ENCODE peak calls at places on chromosomes 1 and 21, in five cellular contexts. Y, W, F, M and C are unnamed samples.

GRCh38 chr1:242847390-242847993 is 323.0 kb upstream of the PLD5 start:
- DNase-seq in Y (no peak), W (no peak), M (no peak), F (no peak), C (no peak)

GRCh38 chr1:177817969-177818872 is 151.6 kb downstream of the SEC16B start:
- DNase-seq in Y (no peak), M (no peak), W (no peak), F (no peak), C (no peak)

GRCh38 chr1:218164930-218165686 is 120.0 kb upstream of the RRP15 start:
- DNase-seq in F (no peak), Y (peak; percentile 62), W (no peak), M (peak; percentile 85), C (no peak)

GRCh38 chr1:182080955-182081582 is 19.6 kb upstream of the ZNF648 start:
- DNase-seq in Y (no peak), W (no peak), F (peak; percentile 48), M (no peak), C (peak; percentile 25)

GRCh38 chr1:244672961-244673695 is 20.2 kb downstream of the DESI2 start:
- DNase-seq in F (no peak), W (no peak), Y (no peak), M (no peak), C (no peak)

GRCh38 chr1:110902820-110903463 is 30.0 kb downstream of the CD53 start:
- DNase-seq in F (no peak), Y (no peak), M (no peak), W (no peak), C (no peak)

GRCh38 chr1:28021064-28021463 is 61.3 kb downstream of the XKR8 start:
- DNase-seq in Y (no peak), W (no peak), M (no peak), F (no peak), C (no peak)

GRCh38 chr1:89088597-89088996 is 23.6 kb upstream of the GBP1 start:
- DNase-seq in W (no peak), F (no peak), M (no peak), Y (no peak), C (no peak)

GRCh38 chr1:81598623-81599022 is 202.1 kb upstream of the ADGRL2 start:
- DNase-seq in F (no peak), W (no peak), M (no peak), Y (no peak), C (no peak)

GRCh38 chr1:109385417-109385816 is 12.3 kb downstream of the SORT1 start:
- DNase-seq in W (no peak), Y (no peak), F (peak; percentile 56), M (no peak), C (no peak)

GRCh38 chr1:178886551-178886950 is 15.7 kb upstream of the ANGPTL1 start:
- DNase-seq in M (no peak), F (no peak), W (no peak), Y (no peak), C (no peak)

GRCh38 chr1:89552481-89553194 is 28.0 kb downstream of the LRRC8B start:
- DNase-seq in Y (no peak), F (peak; percentile 44), W (no peak), M (no peak), C (peak; percentile 18)

GRCh38 chr1:87346130-87346804 is 17.6 kb downstream of the LMO4 start:
- DNase-seq in W (no peak), F (no peak), M (no peak), Y (no peak), C (no peak)

GRCh38 chr1:202700061-202700460 is 10.2 kb downstream of the SYT2 start:
- DNase-seq in W (no peak), F (no peak), M (no peak), Y (no peak), C (no peak)

GRCh38 chr1:16921391-16922185 is at the start of gene CROCC:
- DNase-seq in W (peak; percentile 71), Y (peak; percentile 91), M (no peak), F (peak; percentile 85), C (no peak)

GRCh38 chr1:26696191-26696644 is 403 bp downstream of the ARID1A start:
- DNase-seq in Y (no peak), W (no peak), M (no peak), F (no peak), C (no peak)

GRCh38 chr1:218344814-218345672 is at the start of gene TGFB2:
- DNase-seq in M (peak; percentile 88), W (no peak), F (peak; percentile 51), Y (no peak), C (peak; percentile 73)

GRCh38 chr1:154405762-154406571 is 824 bp downstream of the IL6R start:
- DNase-seq in Y (peak; percentile 67), M (peak; percentile 97), W (peak; percentile 71), F (peak; percentile 75), C (peak; percentile 67)

GRCh38 chr1:17239420-17239819 is 9.5 kb upstream of the PADI3 start:
- DNase-seq in M (no peak), W (no peak), Y (peak; percentile 83), F (peak; percentile 64), C (peak; percentile 88)

GRCh38 chr1:35345439-35345981 is 77.0 kb downstream of the ZMYM4 start:
- DNase-seq in W (no peak), M (no peak), F (no peak), Y (no peak), C (no peak)

GRCh38 chr1:214002060-214002459 is 14.3 kb downstream of the PROX1 start:
- DNase-seq in Y (no peak), M (no peak), W (no peak), F (no peak), C (no peak)

GRCh38 chr1:184152502-184152901 is 101.0 kb downstream of the TSEN15 start:
- DNase-seq in W (no peak), M (peak; percentile 86), Y (no peak), F (peak; percentile 14), C (no peak)

GRCh38 chr1:109438798-109439297 is 12.6 kb upstream of the PSMA5 start:
- DNase-seq in M (no peak), Y (peak; percentile 59), F (peak; percentile 30), W (no peak), C (no peak)

GRCh38 chr1:178093958-178094751 is at the start of gene RASAL2:
- DNase-seq in M (peak; percentile 92), Y (peak; percentile 85), F (peak; percentile 71), W (no peak), C (peak; percentile 56)

GRCh38 chr21:45009616-45010015 is 64.8 kb upstream of the ADARB1 start:
- DNase-seq in W (no peak), F (no peak), Y (no peak), M (no peak), C (no peak)

GRCh38 chr1:155981266-155982088 is 3.1 kb upstream of the ARHGEF2 start:
- DNase-seq in W (no peak), M (peak; percentile 89), Y (no peak), F (no peak), C (peak; percentile 19)

GRCh38 chr1:87399264-87399663 is 70.6 kb downstream of the LMO4 start:
- DNase-seq in M (no peak), Y (no peak), F (no peak), W (no peak), C (peak; percentile 83)

GRCh38 chr1:202287196-202287595 is 54.5 kb downstream of the UBE2T start:
- DNase-seq in W (no peak), F (no peak), M (no peak), Y (no peak), C (no peak)

GRCh38 chr1:53482441-53483153 is 23.4 kb downstream of the DMRTB1 start:
- DNase-seq in M (no peak), Y (no peak), F (no peak), W (no peak), C (peak; percentile 13)

GRCh38 chr1:238738942-238739341 is 647.4 kb upstream of the CHRM3 start:
- DNase-seq in W (no peak), M (no peak), F (no peak), Y (no peak), C (no peak)

GRCh38 chr21:31781737-31782136 is 49.8 kb upstream of the SCAF4 start:
- DNase-seq in W (no peak), M (no peak), F (peak; percentile 50), Y (no peak), C (no peak)
- TF ChIP-seq CTCF in W (no peak), M (no peak), F (no peak), Y (no peak), C (no peak)

GRCh38 chr1:164774413-164774812 is 215.4 kb downstream of the PBX1 start:
- DNase-seq in W (no peak), Y (no peak), F (peak; percentile 31), M (no peak), C (no peak)
- TF ChIP-seq CTCF in W (no peak), Y (no peak), F (no peak), M (no peak), C (peak; percentile 15)

GRCh38 chr1:198756470-198756869 is 117.6 kb downstream of the PTPRC start:
- DNase-seq in Y (no peak), M (no peak), W (no peak), F (no peak), C (peak; percentile 23)
- TF ChIP-seq CTCF in Y (no peak), M (no peak), W (no peak), F (no peak), C (peak; percentile 63)

GRCh38 chr1:70143052-70143659 is 62.2 kb downstream of the LRRC40 start:
- DNase-seq in W (no peak), F (no peak), M (no peak), Y (no peak), C (peak; percentile 15)
- TF ChIP-seq CTCF in W (no peak), F (no peak), M (no peak), Y (no peak), C (peak; percentile 40)

GRCh38 chr1:31762323-31762722 is 1.8 kb downstream of the ADGRB2 start:
- DNase-seq in F (no peak), Y (no peak), M (no peak), W (no peak), C (no peak)

GRCh38 chr1:31764307-31765040 is at the start of gene ADGRB2:
- DNase-seq in M (no peak), Y (peak; percentile 64), W (peak; percentile 54), F (no peak), C (no peak)

GRCh38 chr1:31765041-31765467 is 914 bp upstream of the ADGRB2 start:
- DNase-seq in Y (peak; percentile 72), W (no peak), F (no peak), M (no peak), C (no peak)

GRCh38 chr1:31762726-31763670 is 1.1 kb downstream of the ADGRB2 start:
- DNase-seq in W (peak; percentile 77), F (peak; percentile 73), M (no peak), Y (peak; percentile 87), C (no peak)

GRCh38 chr1:31763671-31764306 is 351 bp downstream of the ADGRB2 start:
- DNase-seq in M (no peak), W (no peak), Y (no peak), F (no peak), C (no peak)
- TF ChIP-seq CTCF in M (no peak), W (no peak), Y (no peak), F (no peak), C (no peak)